ENCODE peak calls at places on chromosomes 16 and 17, in four cellular contexts. T, E, C and K are unnamed samples.
A peak's percentile ranks its signal among the peaks of the same experiment; 100 is the strongest.

GRCh38 chr17:50830298-50830697 is 5.1 kb upstream of the WFIKKN2 start:
- DNase-seq in T (no peak), E (no peak), C (no peak), K (no peak)

GRCh38 chr16:89096768-89097527 is 3.3 kb downstream of the ACSF3 start:
- DNase-seq in T (no peak), E (peak; percentile 10), C (no peak), K (no peak)

GRCh38 chr17:16486373-16487250 is 5.4 kb downstream of the LRRC75A start:
- DNase-seq in T (no peak), E (no peak), C (peak; percentile 96), K (peak; percentile 80)

GRCh38 chr17:73067075-73067474 is 25.4 kb downstream of the SLC39A11 start:
- DNase-seq in T (no peak), E (no peak), C (no peak), K (no peak)

GRCh38 chr17:28727727-28728363 is 743 bp upstream of the NEK8 start:
- DNase-seq in T (peak; percentile 62), E (peak; percentile 66), C (peak; percentile 68), K (peak; percentile 84)

GRCh38 chr17:82065638-82066303 is at the start of gene DUS1L:
- DNase-seq in T (no peak), E (peak; percentile 31), C (peak; percentile 51), K (no peak)

GRCh38 chr17:59151591-59151990 is 3.4 kb downstream of the SKA2 start:
- DNase-seq in T (no peak), E (no peak), C (no peak), K (no peak)

GRCh38 chr17:2782030-2782429 is 14.2 kb upstream of the RAP1GAP2 start:
- DNase-seq in T (no peak), E (no peak), C (peak; percentile 16), K (no peak)